ENCODE peak calls at places on chromosome 4, in eight cellular contexts. N is stimulated activated CD4-positive, alpha-beta T cell treated with anti-CD3 and anti-CD28 coated beads, Interleukin-1b, Interleukin-23, amount 100 ng/mL, for 1 hour; T is HTR-8/SVneo; Q is tibial artery; C is posterior vena cava; I is mammary epithelial cell; D is GDM1; Y is NCI-H187. P is an unnamed sample.

GRCh38 chr4:116358633-116359222 is 726.6 kb downstream of the TRAM1L1 start:
- DNase-seq in N (no peak), T (peak), Q (peak), C (no peak), I (peak), D (peak), Y (no peak), P (no peak)

GRCh38 chr4:25347473-25347872 is 29.6 kb upstream of the ANAPC4 start:
- DNase-seq in N (no peak), T (no peak), Q (no peak), C (no peak), I (no peak), D (no peak), Y (no peak), P (no peak)

GRCh38 chr4:150244600-150244999 is 166.4 kb downstream of the DCLK2 start:
- DNase-seq in N (no peak), T (no peak), Q (no peak), C (no peak), I (no peak), D (no peak), Y (peak), P (no peak)

GRCh38 chr4:82601242-82602015 is 39.6 kb upstream of the TMEM150C start:
- DNase-seq in N (no peak), T (no peak), Q (no peak), C (no peak), I (no peak), D (no peak), Y (no peak), P (no peak)

GRCh38 chr4:182190306-182190705 is 52.9 kb upstream of the TENM3 start:
- DNase-seq in N (no peak), T (no peak), Q (no peak), C (no peak), I (no peak), D (no peak), Y (no peak), P (no peak)

GRCh38 chr4:32574803-32575202 is 1854.6 kb downstream of the PCDH7 start:
- DNase-seq in N (no peak), T (no peak), Q (no peak), C (no peak), I (no peak), D (no peak), Y (no peak), P (no peak)

GRCh38 chr4:171340282-171340681 is 472.9 kb upstream of the GALNTL6 start:
- DNase-seq in N (no peak), T (no peak), Q (no peak), C (no peak), I (no peak), D (no peak), Y (no peak), P (no peak)

GRCh38 chr4:102616661-102617060 is 115.5 kb downstream of the NFKB1 start:
- DNase-seq in N (no peak), T (no peak), Q (no peak), C (no peak), I (no peak), D (no peak), Y (no peak), P (no peak)

GRCh38 chr4:169244210-169244609 is 26.5 kb downstream of the SH3RF1 start:
- DNase-seq in N (no peak), T (no peak), Q (no peak), C (no peak), I (no peak), D (no peak), Y (no peak), P (no peak)

GRCh38 chr4:62548108-62548524 is 1348.0 kb downstream of the ADGRL3 start:
- DNase-seq in N (no peak), T (no peak), Q (peak), C (peak), I (no peak), D (no peak), Y (no peak), P (no peak)